ENCODE peak calls at places on chromosomes 3 and 15, in four cellular contexts. X is AG04450, D is fibroblast of lung, G is body of pancreas. J is an unnamed sample.

GRCh38 chr15:63256433-63256884 is 20.9 kb upstream of the APH1B start:
- DNase-seq in D (peak), X (no peak), G (no peak), J (peak)

GRCh38 chr15:96304839-96305238 is 25.7 kb upstream of the NR2F2 start:
- DNase-seq in D (no peak), X (no peak), G (no peak), J (no peak)

GRCh38 chr3:112437146-112438022 is 61.9 kb downstream of the BTLA start:
- DNase-seq in X (peak), G (no peak), D (peak), J (peak)

GRCh38 chr3:169052465-169053302 is 610.8 kb downstream of the MECOM start:
- DNase-seq in X (no peak), D (peak), G (no peak), J (no peak)

GRCh38 chr15:74541494-74542191 is 623 bp downstream of the ARID3B start:
- DNase-seq in D (peak), G (peak), X (no peak), J (peak)

GRCh38 chr3:189588061-189588817 is 43.0 kb upstream of the TP63 start:
- DNase-seq in G (no peak), D (peak), X (no peak), J (peak)

GRCh38 chr3:126397610-126398422 is 3.1 kb downstream of the CFAP100 start:
- DNase-seq in X (no peak), D (no peak), G (no peak), J (no peak)

GRCh38 chr3:6580808-6581207 is 280.1 kb upstream of the GRM7 start:
- DNase-seq in D (no peak), X (no peak), G (no peak), J (no peak)

GRCh38 chr15:50929062-50929461 is 20.6 kb downstream of the AP4E1 start:
- DNase-seq in D (no peak), X (no peak), G (no peak), J (no peak)

GRCh38 chr15:89430530-89431341 is 65.6 kb downstream of the RHCG start:
- DNase-seq in X (peak), G (peak), D (peak), J (peak)

DNA sequence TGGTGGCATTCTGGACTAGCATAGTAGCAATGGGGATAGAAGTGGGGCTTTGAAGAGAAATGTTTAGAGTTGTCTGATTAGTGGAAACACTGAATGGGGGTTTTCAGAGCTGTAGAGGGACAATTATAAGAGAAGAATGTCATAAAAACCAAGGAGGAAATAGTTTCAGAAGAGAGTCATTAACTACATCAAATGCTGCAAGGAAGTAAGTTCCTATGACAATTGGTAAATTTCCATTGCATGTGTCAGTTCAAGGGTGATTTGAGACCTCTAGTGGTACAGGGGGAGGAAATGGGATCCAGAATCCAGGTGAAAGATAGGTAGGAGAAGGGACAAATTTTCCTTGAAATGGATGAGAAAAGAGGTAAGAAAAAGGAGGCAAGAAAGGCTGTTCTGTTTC is 68.3 kb upstream of the TBC1D5 start:
- DNase-seq in D (peak), G (no peak), X (no peak), J (no peak)
- TF ChIP-seq CTCF in D (no peak), G (peak), X (no peak), J (peak)

GRCh38 chr15:69035205-69035917 is 20.9 kb downstream of the NOX5 start:
- DNase-seq in X (no peak), D (no peak), G (peak), J (no peak)
- TF ChIP-seq CTCF in X (peak), D (no peak), G (no peak), J (peak)

GRCh38 chr3:113946831-113947230 is 982 bp upstream of the ZDHHC23 start:
- DNase-seq in G (no peak), X (no peak), D (no peak), J (no peak)

GRCh38 chr3:113952921-113953320 is 5.1 kb downstream of the ZDHHC23 start:
- DNase-seq in X (no peak), G (no peak), D (no peak), J (peak)

GRCh38 chr3:113948015-113948917 is 453 bp downstream of the ZDHHC23 start:
- DNase-seq in G (peak), X (no peak), D (peak), J (no peak)

DNA sequence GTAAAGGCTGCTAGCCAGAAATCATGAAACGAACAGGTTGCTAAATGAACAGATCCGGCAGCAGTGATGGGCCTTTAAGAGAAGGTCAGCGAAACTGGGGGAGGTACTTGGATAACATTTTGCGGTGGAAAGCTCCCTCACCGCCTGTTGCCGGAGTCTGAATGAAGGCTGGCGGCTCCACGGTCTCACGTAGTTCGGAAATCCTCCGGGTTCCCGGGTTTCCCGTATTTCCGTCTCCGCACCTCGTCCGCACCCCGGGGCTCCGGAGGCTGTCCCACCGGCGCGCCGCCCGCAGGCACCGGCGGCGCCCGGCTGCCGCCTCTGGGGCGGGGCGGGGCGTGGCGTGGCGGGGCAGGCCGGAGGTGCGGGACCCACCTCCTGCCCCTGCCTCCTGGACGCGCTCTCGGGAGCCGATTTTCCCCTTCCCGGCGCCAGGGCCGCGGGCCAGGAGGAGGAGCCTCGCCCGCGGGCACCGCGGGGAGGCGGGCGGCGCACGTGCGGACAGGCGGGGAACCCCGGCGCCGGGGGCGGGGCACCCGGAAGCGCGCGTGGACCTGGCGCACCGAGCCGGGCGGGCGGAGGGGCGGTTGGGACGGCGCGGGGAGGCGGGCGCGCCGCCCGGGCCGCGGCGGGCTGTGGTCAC is at the start of gene ZDHHC23:
- DNase-seq in X (no peak), D (peak), G (peak), J (peak)
- TF ChIP-seq CTCF in X (no peak), D (no peak), G (no peak), J (no peak)

GRCh38 chr15:57751177-57751800 is 44.8 kb downstream of the POLR2M start:
- DNase-seq in X (peak), D (peak), G (no peak), J (peak)
- TF ChIP-seq CTCF in X (peak), D (peak), G (peak), J (peak)

DNA sequence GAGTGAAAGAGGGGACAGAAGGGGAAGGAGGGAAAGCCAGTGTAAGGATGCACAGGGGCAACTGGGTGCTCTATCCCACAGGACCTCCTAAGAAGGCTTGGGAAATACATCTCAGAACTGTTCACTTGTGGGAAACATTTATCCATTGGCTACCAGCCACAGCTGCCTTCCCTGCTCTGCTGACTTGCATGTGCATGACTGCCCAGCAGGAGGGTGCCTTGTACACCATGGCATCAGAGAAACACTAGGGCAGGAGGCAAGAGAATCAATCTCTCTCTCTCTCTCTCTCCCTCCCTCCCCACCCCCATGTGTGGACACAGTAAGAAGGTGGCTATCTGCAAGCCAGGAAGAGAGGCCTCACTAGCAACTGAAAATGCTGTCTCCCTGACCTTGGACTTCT is 62.9 kb upstream of the ZBTB38 start:
- DNase-seq in D (peak), X (no peak), G (no peak), J (peak)
- TF ChIP-seq CTCF in D (peak), X (peak), G (no peak), J (peak)

DNA sequence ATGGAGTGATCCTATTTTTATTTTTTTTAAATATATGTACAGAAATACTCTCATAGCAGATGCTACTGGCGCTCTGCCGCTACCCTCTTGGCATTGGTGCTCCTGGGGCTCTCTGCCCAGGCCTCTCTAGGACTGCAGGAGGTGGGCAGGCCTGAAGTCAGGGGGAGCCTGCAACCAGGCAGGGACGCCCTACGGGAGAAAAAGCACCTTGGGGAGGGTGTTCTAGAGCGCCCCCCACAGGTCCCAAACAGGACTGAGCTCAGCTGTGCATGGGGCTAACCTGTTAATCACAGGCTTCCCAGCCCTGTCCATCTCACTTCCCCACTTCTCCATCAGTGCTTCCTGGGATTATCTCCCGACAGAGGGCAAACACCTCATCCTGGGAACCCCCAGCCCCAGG is 192.5 kb downstream of the SHQ1 start:
- DNase-seq in D (no peak), X (no peak), G (no peak), J (no peak)
- TF ChIP-seq CTCF in D (no peak), X (no peak), G (no peak), J (peak)

DNA sequence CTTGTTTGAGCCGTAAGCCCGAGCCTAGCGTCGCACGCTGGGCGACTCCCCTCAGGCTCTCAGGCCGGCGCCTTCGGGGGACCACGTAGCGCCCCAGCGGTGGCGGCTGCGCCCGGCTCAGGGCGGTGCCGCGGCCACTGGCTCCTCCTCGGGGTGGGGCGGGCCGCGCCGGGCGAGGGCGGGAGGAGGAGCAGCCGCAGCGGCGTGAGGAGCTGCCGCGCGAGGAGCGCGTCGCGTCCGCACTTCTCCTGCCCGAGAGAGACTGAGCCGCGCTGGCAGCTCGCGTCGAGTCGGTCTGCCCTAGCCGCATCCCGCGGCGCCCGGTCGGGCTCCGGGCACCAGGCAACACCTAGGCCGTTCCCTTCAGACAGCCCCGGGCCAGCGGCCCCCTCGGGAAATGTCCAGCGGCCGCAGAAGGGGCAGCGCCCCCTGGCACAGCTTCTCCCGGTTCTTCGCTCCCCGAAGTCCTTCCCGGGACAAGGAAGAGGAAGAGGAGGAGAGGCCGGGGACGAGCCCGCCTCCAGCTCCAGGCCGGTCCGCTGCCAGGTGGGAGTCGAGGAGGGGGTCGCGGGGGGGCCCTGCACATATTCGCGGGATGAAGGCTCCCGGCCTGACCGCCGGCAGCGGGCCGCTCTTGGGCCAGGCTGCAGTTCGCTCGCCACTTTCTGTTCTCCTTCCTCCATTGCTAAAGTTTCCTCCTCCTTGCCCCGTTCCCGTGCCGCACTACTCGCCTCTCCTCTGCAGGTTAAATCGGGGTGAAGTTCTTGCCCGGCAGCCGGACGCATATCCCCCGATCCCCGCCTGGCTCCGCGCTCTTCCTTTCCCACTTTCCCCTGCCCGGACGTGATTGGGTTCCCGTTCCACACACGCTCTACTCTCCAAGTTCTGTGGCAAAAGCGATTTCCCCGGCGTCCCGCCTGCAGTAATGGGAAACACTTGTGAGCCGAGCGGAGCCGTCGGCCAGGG is at the start of gene CRYBG3:
- DNase-seq in G (peak), D (peak), X (peak), J (peak)
- TF ChIP-seq CTCF in G (peak), D (peak), X (peak), J (peak)

GRCh38 chr3:14846481-14846880 is 27.7 kb downstream of the FGD5 start:
- DNase-seq in X (no peak), D (no peak), G (no peak), J (no peak)
- TF ChIP-seq CTCF in X (no peak), D (no peak), G (no peak), J (no peak)

DNA sequence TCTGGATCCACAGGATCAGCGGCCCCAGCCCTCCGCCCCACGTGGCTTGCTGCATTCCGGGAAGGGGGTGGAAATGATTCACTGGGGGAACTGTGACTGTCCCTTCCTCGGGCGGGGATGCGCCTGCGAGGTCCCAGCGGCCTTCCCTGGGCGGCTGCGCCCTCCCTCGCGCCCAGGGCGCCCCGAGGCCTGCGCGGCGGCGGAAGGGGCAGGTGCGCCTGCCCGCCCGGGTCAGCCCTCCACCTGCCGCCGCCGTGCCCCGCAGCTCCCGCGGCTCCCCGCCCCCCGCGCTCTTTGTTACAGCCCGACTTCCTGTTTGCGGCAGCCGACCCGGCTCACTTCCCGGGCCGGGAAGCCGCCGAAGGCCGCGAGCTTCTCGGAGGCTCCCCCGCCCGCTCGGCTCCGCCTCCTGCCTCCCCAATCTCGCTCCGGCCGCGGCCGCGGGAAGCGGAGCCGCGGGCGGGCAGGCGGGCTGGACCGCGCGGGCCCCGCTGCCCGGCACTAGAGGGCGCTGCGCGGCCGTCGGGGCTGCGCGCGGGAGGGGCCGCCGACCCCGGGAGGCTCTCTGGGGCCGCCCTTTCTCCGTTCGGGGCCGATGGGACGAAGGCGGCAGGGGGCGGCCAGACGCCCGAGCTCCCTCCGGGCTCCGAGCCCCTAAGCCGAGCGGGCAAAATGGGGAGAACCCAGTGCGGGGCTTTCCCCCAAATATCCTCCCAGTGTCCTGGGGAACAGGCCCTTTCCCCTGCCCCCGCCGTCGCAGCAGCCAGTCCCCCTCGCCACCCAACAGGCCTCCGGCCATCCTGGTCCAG is 11.5 kb upstream of the CHAC1 start:
- DNase-seq in G (peak), X (peak), D (peak), J (peak)
- TF ChIP-seq CTCF in G (peak), X (peak), D (peak), J (peak)

GRCh38 chr3:149968216-149968615 is 2.5 kb downstream of the PFN2 start:
- DNase-seq in G (no peak), X (no peak), D (peak), J (peak)

GRCh38 chr3:149969945-149970715 is 565 bp downstream of the PFN2 start:
- DNase-seq in D (peak), X (peak), G (peak), J (peak)

GRCh38 chr3:149967067-149967685 is 3.5 kb downstream of the PFN2 start:
- DNase-seq in D (peak), X (no peak), G (no peak), J (peak)

GRCh38 chr3:149970716-149971402 is at the start of gene PFN2:
- DNase-seq in X (peak), G (peak), D (peak), J (peak)

GRCh38 chr3:149969110-149969944 is 1.4 kb downstream of the PFN2 start:
- DNase-seq in G (peak), D (peak), X (peak), J (peak)
- TF ChIP-seq CTCF in G (no peak), D (no peak), X (peak), J (peak)